ENCODE peak calls at places on chromosomes 16 and 17, in eight cellular contexts. O is ovary, D is left lung, I is OCI-LY7, J is stomach, Y is fibroblast of lung, G is IMR-90, L is pancreas. V is an unnamed sample.

GRCh38 chr17:83155128-83156081 is 76.0 kb downstream of the METRNL start:
- DNase-seq in L (no peak), I (no peak), J (no peak), G (peak; percentile 44), D (no peak), Y (peak; percentile 19), O (no peak), V (peak; percentile 65)

GRCh38 chr16:50422926-50423325 is 54.1 kb upstream of the BRD7 start:
- DNase-seq in O (no peak), Y (no peak), J (no peak), L (no peak), I (no peak), G (no peak), D (no peak), V (no peak)

GRCh38 chr17:28811594-28812135 is 30.9 kb downstream of the FAM222B start:
- DNase-seq in G (peak; percentile 21), D (no peak), L (no peak), O (no peak), I (peak; percentile 19), J (no peak), Y (peak; percentile 30), V (no peak)

GRCh38 chr16:75632857-75633256 is 9.8 kb upstream of the ADAT1 start:
- DNase-seq in Y (no peak), G (no peak), D (no peak), L (no peak), I (no peak), J (no peak), O (no peak), V (no peak)

GRCh38 chr17:4968916-4969550 is 1.4 kb upstream of the SPAG7 start:
- DNase-seq in I (no peak), L (no peak), O (no peak), D (no peak), G (peak; percentile 95), J (no peak), Y (peak; percentile 94), V (no peak)

GRCh38 chr17:39281806-39282205 is 56.1 kb upstream of the STAC2 start:
- DNase-seq in O (no peak), L (no peak), G (peak; percentile 48), Y (no peak), D (no peak), I (no peak), J (no peak), V (no peak)

GRCh38 chr17:28563475-28563874 is 7.8 kb downstream of the PIGS start:
- DNase-seq in G (peak; percentile 60), Y (peak; percentile 24), D (no peak), I (no peak), J (no peak), L (no peak), O (no peak), V (peak; percentile 27)

GRCh38 chr16:89958068-89958467 is 9.5 kb downstream of the DEF8 start:
- DNase-seq in J (no peak), L (no peak), O (no peak), I (peak; percentile 64), G (peak; percentile 11), D (no peak), Y (peak; percentile 14), V (peak; percentile 73)

GRCh38 chr17:49762148-49762941 is 1.6 kb downstream of the FAM117A start:
- DNase-seq in I (peak; percentile 50), D (no peak), Y (no peak), J (no peak), O (no peak), G (peak; percentile 12), L (no peak), V (no peak)
- H3K27ac ChIP-seq in I (peak overlapping the region; percentile 79), D (no peak overlapping the region), Y (no peak overlapping the region), J (no peak overlapping the region), O (no peak overlapping the region), G (no peak overlapping the region), L (no peak overlapping the region), V (no peak overlapping the region)

GRCh38 chr16:25010542-25010941 is 4.6 kb downstream of the ARHGAP17 start:
- DNase-seq in G (no peak), L (no peak), Y (no peak), D (no peak), I (no peak), O (no peak), J (no peak), V (no peak)
- H3K27ac ChIP-seq in G (peak overlapping the region; percentile 2), L (no peak overlapping the region), Y (peak overlapping the region; percentile 1), D (no peak overlapping the region), I (no peak overlapping the region), O (no peak overlapping the region), J (peak overlapping the region; percentile 33), V (no peak overlapping the region)

GRCh38 chr17:59756236-59756818 is 48.9 kb downstream of the VMP1 start:
- DNase-seq in D (no peak), O (no peak), Y (peak; percentile 75), J (no peak), G (peak; percentile 74), L (no peak), I (no peak), V (no peak)
- H3K27ac ChIP-seq in D (peak overlapping the region; percentile 69), O (no peak overlapping the region), Y (peak overlapping the region; percentile 32), J (peak overlapping the region; percentile 68), G (peak overlapping the region; percentile 99), L (peak overlapping the region; percentile 49), I (no peak overlapping the region), V (no peak overlapping the region)

GRCh38 chr17:15181333-15181732 is 83.8 kb downstream of the PMP22 start:
- DNase-seq in L (no peak), G (no peak), I (no peak), D (no peak), Y (no peak), O (no peak), J (no peak), V (no peak)

GRCh38 chr17:15181816-15182215 is 83.3 kb downstream of the PMP22 start:
- DNase-seq in G (no peak), D (no peak), J (no peak), L (no peak), I (no peak), O (no peak), Y (no peak), V (no peak)

GRCh38 chr17:15180121-15180561 is 85.0 kb downstream of the PMP22 start:
- DNase-seq in Y (no peak), I (no peak), G (no peak), D (no peak), J (no peak), L (no peak), O (no peak), V (no peak)

GRCh38 chr17:15184872-15185624 is 80.1 kb downstream of the PMP22 start:
- DNase-seq in I (no peak), J (no peak), D (no peak), G (no peak), O (no peak), L (no peak), Y (no peak), V (no peak)

GRCh38 chr17:15185625-15185991 is 79.5 kb downstream of the PMP22 start:
- DNase-seq in O (no peak), J (no peak), G (peak; percentile 36), Y (peak; percentile 88), I (no peak), D (peak; percentile 40), L (peak; percentile 66), V (no peak)
- H3K27ac ChIP-seq in O (no peak overlapping the region), J (no peak overlapping the region), G (no peak overlapping the region), Y (no peak overlapping the region), I (no peak overlapping the region), D (no peak overlapping the region), L (no peak overlapping the region), V (no peak overlapping the region)

DNA sequence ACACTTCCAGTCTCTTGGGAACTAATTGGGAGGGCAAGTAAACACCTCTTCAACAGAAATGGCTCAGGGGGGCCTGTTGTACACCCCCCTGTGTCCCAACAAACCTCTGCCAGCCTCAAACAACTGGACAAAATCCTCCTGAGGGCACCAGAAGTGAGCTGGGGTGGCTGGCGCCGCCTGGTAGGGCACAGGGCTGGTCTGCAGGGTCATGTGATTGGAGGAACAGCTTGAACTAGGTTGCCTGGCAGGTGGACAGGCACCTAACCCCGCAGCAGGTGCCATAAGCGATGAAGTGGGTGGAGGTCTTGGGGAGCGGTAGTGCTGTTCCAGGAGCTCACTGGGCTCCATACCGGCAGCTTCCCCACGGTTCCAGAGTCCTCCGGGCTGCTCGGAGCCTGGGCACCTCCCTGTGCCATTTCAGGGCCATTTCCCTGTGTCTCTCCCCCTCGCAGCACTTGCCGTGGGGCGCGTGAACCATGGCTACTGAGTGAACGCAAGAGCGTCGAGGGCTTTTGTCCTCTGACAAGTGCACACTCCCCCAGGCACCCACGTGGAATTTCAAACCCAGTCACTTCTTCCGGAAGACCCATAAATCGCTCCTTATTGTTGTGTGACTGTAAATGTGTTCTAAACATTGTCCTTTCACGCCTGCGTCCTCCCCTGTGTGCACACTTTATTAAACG is 101.5 kb downstream of the SEC14L1 start:
- DNase-seq in G (no peak), O (no peak), L (no peak), J (no peak), I (peak; percentile 29), Y (no peak), D (no peak), V (no peak)
- H3K27ac ChIP-seq in G (no peak overlapping the region), O (no peak overlapping the region), L (no peak overlapping the region), J (no peak overlapping the region), I (no peak overlapping the region), Y (no peak overlapping the region), D (no peak overlapping the region), V (no peak overlapping the region)

GRCh38 chr16:81313731-81314602 is 795 bp upstream of the GAN start:
- DNase-seq in J (no peak), D (no peak), O (no peak), L (no peak), G (no peak), Y (no peak), I (no peak), V (no peak)

GRCh38 chr16:81314603-81315270 is at the start of gene GAN:
- DNase-seq in J (peak; percentile 96), O (peak; percentile 93), G (peak; percentile 95), Y (peak; percentile 95), D (peak; percentile 96), I (peak; percentile 96), L (peak; percentile 91), V (peak; percentile 98)

GRCh38 chr16:81318711-81319110 is 3.9 kb downstream of the GAN start:
- DNase-seq in L (no peak), O (no peak), I (no peak), G (no peak), D (no peak), Y (no peak), J (no peak), V (no peak)

GRCh38 chr16:81316176-81316496 is 1.4 kb downstream of the GAN start:
- DNase-seq in L (no peak), G (no peak), J (no peak), Y (no peak), O (no peak), I (no peak), D (no peak), V (no peak)

DNA sequence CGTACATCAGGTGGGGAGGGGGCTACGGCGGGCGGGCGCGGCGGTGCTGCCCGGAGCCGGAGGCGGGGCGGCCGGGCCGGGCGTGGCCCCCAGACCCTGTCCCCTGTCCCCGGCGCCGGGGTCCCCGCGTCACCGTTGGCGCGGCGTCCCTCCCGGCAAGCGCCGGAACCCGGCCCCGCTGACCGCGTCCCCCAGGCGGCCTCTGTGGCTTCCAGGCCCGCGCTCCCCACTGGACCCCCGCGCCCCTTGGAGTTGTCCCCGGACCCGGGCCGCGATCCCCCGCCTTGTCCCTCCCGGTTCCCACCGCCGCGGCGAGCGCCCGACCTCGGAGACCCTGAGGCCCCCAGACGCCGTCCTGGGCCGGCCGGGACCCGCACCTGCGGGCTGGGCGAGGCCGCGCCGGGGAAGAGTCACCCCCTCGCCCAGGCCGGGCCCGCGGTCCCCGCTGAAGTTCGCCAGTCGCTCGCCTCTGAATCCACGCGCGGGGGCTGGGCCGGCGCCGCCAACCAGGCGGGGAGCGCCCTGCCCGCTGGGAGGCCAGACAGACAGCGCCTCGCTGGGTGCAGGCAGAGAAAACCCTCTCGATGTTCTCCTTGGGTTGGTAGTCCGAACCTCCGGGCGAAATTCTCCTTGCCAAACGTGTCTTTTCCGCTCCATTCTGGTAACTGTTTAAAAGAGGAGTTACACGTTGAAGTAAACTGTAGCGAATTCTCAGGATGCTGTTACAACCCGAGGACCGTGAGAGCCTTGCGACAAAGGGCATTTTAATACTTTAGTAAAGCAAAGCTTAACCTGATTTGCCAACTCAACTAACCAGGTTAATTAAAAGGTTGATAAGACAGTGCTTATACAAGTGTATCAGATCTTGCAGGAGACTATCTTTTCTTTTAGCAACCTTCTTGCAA is 761 bp downstream of the GAN start:
- DNase-seq in J (peak; percentile 68), I (peak; percentile 59), Y (peak; percentile 43), O (peak; percentile 54), D (peak; percentile 65), L (peak; percentile 43), G (peak; percentile 51), V (peak; percentile 72)
- H3K27ac ChIP-seq in J (peak overlapping the region; percentile 92), I (no peak overlapping the region), Y (peak overlapping the region; percentile 76), O (peak overlapping the region; percentile 86), D (peak overlapping the region; percentile 84), L (peak overlapping the region; percentile 77), G (peak overlapping the region; percentile 33), V (peak overlapping the region; percentile 88)

V was measured in aorta.